ENCODE peak calls at places on chromosomes 11 and 22, in four cellular contexts. M, P, A and N are unnamed samples.

GRCh38 chr11:128133501-128133900 is 453.9 kb downstream of the ETS1 start:
- DNase-seq in A (no peak), P (no peak), M (no peak), N (no peak)

GRCh38 chr22:36027579-36027959 is 1.1 kb downstream of the RBFOX2 start:
- DNase-seq in A (peak), P (peak), M (no peak), N (no peak)

GRCh38 chr11:110128161-110128560 is 35.0 kb downstream of the ZC3H12C start:
- DNase-seq in P (peak), M (no peak), A (no peak), N (peak)

GRCh38 chr11:119470316-119471266 is 47.6 kb upstream of the THY1 start:
- DNase-seq in M (no peak), P (no peak), A (peak), N (no peak)

GRCh38 chr22:28977481-28977971 is 84.1 kb downstream of the C22orf31 start:
- DNase-seq in P (no peak), A (no peak), M (no peak), N (no peak)

GRCh38 chr22:42326786-42327185 is 56.3 kb upstream of the TCF20 start:
- DNase-seq in A (peak), M (no peak), P (no peak), N (no peak)

GRCh38 chr11:58121101-58121500 is 4.2 kb downstream of the OR9I1 start:
- DNase-seq in M (no peak), A (no peak), P (no peak), N (no peak)

GRCh38 chr11:20155683-20156279 is 4.5 kb downstream of the DBX1 start:
- DNase-seq in P (no peak), M (no peak), A (no peak), N (peak)

GRCh38 chr11:129861702-129862107 is 33.7 kb downstream of the NFRKB start:
- DNase-seq in P (no peak), M (no peak), A (peak), N (no peak)

GRCh38 chr22:44328762-44329161 is 16.0 kb upstream of the SHISAL1 start:
- DNase-seq in M (no peak), P (no peak), A (no peak), N (no peak)

GRCh38 chr11:78032090-78032489 is 9.0 kb upstream of the KCTD14 start:
- DNase-seq in M (no peak), P (no peak), A (no peak), N (no peak)

GRCh38 chr11:2534957-2535672 is 90.3 kb downstream of the KCNQ1 start:
- DNase-seq in P (no peak), A (no peak), M (no peak), N (no peak)

GRCh38 chr11:20601221-20601914 is 2.0 kb downstream of the SLC6A5 start:
- DNase-seq in A (no peak), M (no peak), P (no peak), N (no peak)

GRCh38 chr11:93861808-93862207 is 11.4 kb upstream of the VSTM5 start:
- DNase-seq in A (no peak), M (no peak), P (no peak), N (no peak)

GRCh38 chr11:699116-699508 is 3.5 kb downstream of the TMEM80 start:
- DNase-seq in P (no peak), A (no peak), M (no peak), N (no peak)

GRCh38 chr22:45503816-45504702 is 1.4 kb downstream of the FBLN1 start:
- DNase-seq in P (no peak), M (no peak), A (peak), N (no peak)

GRCh38 chr11:32068134-32068533 is 22.7 kb upstream of the RCN1 start:
- DNase-seq in P (no peak), M (no peak), A (peak), N (no peak)

GRCh38 chr11:126484266-126484665 is 128.8 kb downstream of the ST3GAL4 start:
- DNase-seq in P (no peak), A (peak), M (no peak), N (no peak)

GRCh38 chr11:107696140-107696539 is 15.7 kb downstream of the SLN start:
- DNase-seq in A (peak), M (no peak), P (no peak), N (no peak)

GRCh38 chr22:48574776-48575566 is 1252.7 kb downstream of the BRD1 start:
- DNase-seq in M (no peak), A (peak), P (peak), N (peak)

GRCh38 chr11:102985850-102986249 is 30.3 kb upstream of the MMP13 start:
- DNase-seq in M (no peak), P (no peak), A (no peak), N (no peak)